ENCODE peak calls at places on chromosomes 11 and 22, in ten cellular contexts. N is effector memory CD8-positive, alpha-beta T cell; K is DMS153; Y is MM.1S; M is kidney glomerular epithelial cell; O is B cell; S is KG1; J is EH; W is amniotic stem cell; E is type B pancreatic cell. R is an unnamed sample.

GRCh38 chr11:125343732-125344131 is 152.3 kb downstream of the FEZ1 start:
- DNase-seq in O (no peak), M (no peak), J (no peak), S (no peak), E (no peak), K (no peak), W (no peak), N (no peak), Y (no peak), R (no peak)

GRCh38 chr11:103800406-103801114 is 235.9 kb upstream of the DDI1 start:
- DNase-seq in W (no peak), K (no peak), S (no peak), Y (no peak), N (no peak), E (no peak), O (no peak), M (no peak), J (no peak), R (no peak)

GRCh38 chr11:76910620-76911414 is 50.1 kb downstream of the ACER3 start:
- DNase-seq in W (no peak), S (no peak), E (no peak), M (no peak), J (peak), O (no peak), K (no peak), N (no peak), Y (no peak), R (no peak)

GRCh38 chr11:100706179-100706578 is 19.1 kb downstream of the ARHGAP42 start:
- DNase-seq in M (no peak), Y (peak), S (no peak), E (no peak), W (no peak), N (no peak), O (no peak), K (no peak), J (no peak), R (no peak)

GRCh38 chr11:40797981-40798380 is 661.5 kb downstream of the LRRC4C start:
- DNase-seq in E (no peak), J (no peak), W (no peak), K (no peak), M (peak), O (no peak), N (no peak), S (no peak), Y (peak), R (no peak)

GRCh38 chr11:9601041-9601875 is 27.8 kb downstream of the WEE1 start:
- DNase-seq in Y (peak), N (peak), S (peak), W (no peak), O (peak), K (no peak), J (peak), E (no peak), M (no peak), R (no peak)

GRCh38 chr11:117468888-117469287 is 141.2 kb downstream of the CEP164 start:
- DNase-seq in N (no peak), K (no peak), J (no peak), S (no peak), W (no peak), E (no peak), Y (no peak), M (no peak), O (no peak), R (no peak)

GRCh38 chr22:31089101-31090100 is 8.3 kb downstream of the SMTN start:
- DNase-seq in M (no peak), K (no peak), E (no peak), S (no peak), J (peak), O (peak), W (no peak), Y (peak), N (no peak), R (no peak)

GRCh38 chr11:47184711-47185304 is 1.4 kb downstream of the PACSIN3 start:
- DNase-seq in K (no peak), O (no peak), S (no peak), W (no peak), N (no peak), E (no peak), M (no peak), J (no peak), Y (no peak), R (no peak)

GRCh38 chr22:38942702-38943101 is 14.7 kb upstream of the APOBEC3A start:
- DNase-seq in N (no peak), O (no peak), W (no peak), S (no peak), K (no peak), M (no peak), Y (no peak), J (no peak), E (no peak), R (peak)

GRCh38 chr22:19448076-19448607 is 631 bp upstream of the C22orf39 start:
- DNase-seq in K (peak), W (no peak), J (peak), E (no peak), O (peak), S (no peak), N (peak), Y (peak), M (peak), R (peak)

GRCh38 chr22:37609240-37610152 is 862 bp downstream of the GGA1 start:
- DNase-seq in S (no peak), O (no peak), E (no peak), N (no peak), J (peak), K (no peak), W (no peak), Y (no peak), M (no peak), R (no peak)

GRCh38 chr22:29069476-29069875 is 3.4 kb upstream of the KREMEN1 start:
- DNase-seq in N (no peak), O (no peak), E (no peak), J (no peak), Y (no peak), K (no peak), M (no peak), W (no peak), S (no peak), R (no peak)

GRCh38 chr11:47858169-47858543 is 10.0 kb upstream of the NUP160 start:
- DNase-seq in J (peak), M (peak), E (no peak), Y (no peak), S (no peak), N (no peak), K (no peak), W (peak), O (no peak), R (no peak)

GRCh38 chr22:17777005-17777716 is 2.9 kb upstream of the BID start:
- DNase-seq in W (no peak), Y (peak), E (no peak), N (peak), O (peak), M (no peak), K (no peak), S (peak), J (no peak), R (no peak)

R was measured in Caco-2.